ENCODE peak calls at places on chromosomes 4 and X, in ten cellular contexts. M is K562, L is transverse colon, H is SK-N-SH, F is breast epithelium, C is endothelial cell of umbilical vein, V is sigmoid colon, W is H1, A is suprapubic skin, Z is upper lobe of left lung. B is an unnamed sample. For H3K9me3, the result is how much of the 10 kb centered on the place peaks cover.

GRCh38 chr4:3683744-3684421 is 82.3 kb upstream of the ADRA2C start:
- DNase-seq in L (no peak), F (no peak), H (no peak), V (peak), C (no peak), W (no peak), A (peak), Z (no peak), M (no peak), B (peak)

GRCh38 chr4:166073783-166074182 is 200.7 kb downstream of the TLL1 start:
- DNase-seq in Z (no peak), F (no peak), A (no peak), V (no peak), C (no peak), L (no peak), W (no peak), H (no peak), M (no peak), B (no peak)

GRCh38 chr4:4820264-4820663 is 39.2 kb upstream of the MSX1 start:
- DNase-seq in L (no peak), A (no peak), V (no peak), H (peak), Z (no peak), M (no peak), C (no peak), W (no peak), F (no peak), B (no peak)

GRCh38 chr4:3342182-3342854 is 49.5 kb downstream of the RGS12 start:
- DNase-seq in H (no peak), C (peak), L (no peak), W (no peak), A (no peak), M (no peak), F (peak), V (no peak), Z (no peak), B (no peak)

GRCh38 chrX:50067435-50068292 is 133.1 kb downstream of the AKAP4 start:
- DNase-seq in C (peak), Z (peak), L (peak), H (peak), W (peak), V (no peak), A (no peak), M (no peak), F (no peak), B (no peak)

GRCh38 chr4:142168181-142168580 is 531.8 kb downstream of the IL15 start:
- DNase-seq in Z (no peak), C (no peak), H (no peak), F (no peak), M (no peak), W (no peak), A (no peak), L (no peak), V (no peak), B (no peak)

GRCh38 chr4:183099537-183100297 is 660 bp downstream of the WWC2 start:
- DNase-seq in A (peak), M (peak), V (peak), W (no peak), F (no peak), Z (peak), C (peak), H (no peak), L (no peak), B (peak)

GRCh38 chr4:101127176-101127790 is 220.0 kb downstream of the PPP3CA start:
- DNase-seq in H (no peak), Z (no peak), W (no peak), A (no peak), V (no peak), L (no peak), C (no peak), M (no peak), F (no peak), B (no peak)

GRCh38 chr4:105859233-105859632 is 36.0 kb upstream of the NPNT start:
- DNase-seq in A (no peak), L (no peak), F (no peak), V (no peak), W (no peak), C (peak), H (no peak), M (no peak), Z (no peak), B (no peak)

GRCh38 chr4:117900832-117901231 is 133.5 kb upstream of the NDST3 start:
- DNase-seq in C (no peak), F (no peak), M (no peak), L (no peak), Z (no peak), V (no peak), A (no peak), H (no peak), W (no peak), B (no peak)

GRCh38 chr4:105257817-105258495 is 111.3 kb downstream of the TET2 start:
- DNase-seq in H (no peak), F (no peak), A (no peak), L (no peak), V (no peak), Z (no peak), C (no peak), W (no peak), M (no peak), B (no peak)

GRCh38 chr4:8532245-8532781 is 47.9 kb upstream of the GPR78 start:
- DNase-seq in L (no peak), F (no peak), V (no peak), C (no peak), W (no peak), Z (no peak), A (no peak), M (no peak), H (no peak), B (no peak)

GRCh38 chr4:89469512-89469911 is 161.9 kb upstream of the GPRIN3 start:
- DNase-seq in V (no peak), A (no peak), H (no peak), W (no peak), F (no peak), Z (no peak), L (no peak), C (no peak), M (no peak), B (no peak)

GRCh38 chr4:83075696-83076095 is 38.8 kb downstream of the PLAC8 start:
- DNase-seq in F (no peak), M (no peak), W (no peak), Z (no peak), V (no peak), H (no peak), A (no peak), C (peak), L (no peak), B (no peak)

GRCh38 chr4:23333556-23333945 is 556.3 kb downstream of the PPARGC1A start:
- DNase-seq in M (no peak), V (no peak), H (no peak), Z (no peak), W (no peak), C (no peak), L (no peak), F (no peak), A (no peak), B (no peak)

DNA sequence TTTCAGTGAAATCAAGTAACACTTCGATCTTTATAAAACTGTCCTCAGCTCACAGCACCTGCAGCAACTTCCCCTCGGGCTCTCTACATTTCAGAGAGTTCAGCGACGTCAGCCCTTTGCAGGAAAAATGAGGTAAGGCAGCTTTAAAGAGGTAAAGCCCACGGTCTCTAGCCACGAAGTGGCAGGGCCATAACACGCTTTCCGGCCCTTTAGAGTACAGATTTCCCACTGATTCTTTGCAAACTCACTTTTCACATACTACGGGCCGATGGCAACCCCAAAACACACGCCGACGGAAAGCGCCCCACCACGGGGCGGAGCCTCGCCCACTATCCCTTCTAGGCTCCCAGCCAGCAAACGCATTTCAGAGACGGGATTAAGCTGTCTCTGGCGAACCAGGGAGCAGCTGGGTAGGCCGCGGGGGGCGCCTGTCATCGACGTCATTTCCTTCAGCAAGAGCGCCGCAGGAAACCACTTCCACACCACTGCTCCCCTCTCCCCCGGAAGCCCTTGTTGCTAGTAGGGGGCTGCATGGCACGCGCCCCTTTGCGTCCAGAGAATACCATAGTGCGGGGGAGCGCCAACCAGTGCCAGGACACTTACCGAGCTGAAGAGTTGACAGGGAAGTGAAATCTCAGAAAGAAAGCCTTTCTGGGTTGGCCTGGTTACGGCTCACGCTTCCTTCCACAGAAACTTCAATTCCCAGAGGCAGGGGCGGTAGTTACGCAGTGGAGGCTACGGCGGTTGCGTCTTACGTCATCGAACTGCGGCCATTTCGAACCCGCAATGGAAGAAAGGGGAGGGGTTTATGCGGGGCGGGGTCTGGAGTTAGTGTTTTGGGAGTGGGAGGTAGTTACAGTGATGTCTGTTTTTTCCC is at the start of gene TRMT10A:
- DNase-seq in W (peak), C (peak), H (peak), A (peak), V (peak), L (peak), M (peak), Z (peak), F (peak), B (peak)
- TF ChIP-seq CTCF in W (no peak), C (no peak), H (peak), A (no peak), V (no peak), L (peak), M (no peak), Z (peak), F (peak), B (no peak)

DNA sequence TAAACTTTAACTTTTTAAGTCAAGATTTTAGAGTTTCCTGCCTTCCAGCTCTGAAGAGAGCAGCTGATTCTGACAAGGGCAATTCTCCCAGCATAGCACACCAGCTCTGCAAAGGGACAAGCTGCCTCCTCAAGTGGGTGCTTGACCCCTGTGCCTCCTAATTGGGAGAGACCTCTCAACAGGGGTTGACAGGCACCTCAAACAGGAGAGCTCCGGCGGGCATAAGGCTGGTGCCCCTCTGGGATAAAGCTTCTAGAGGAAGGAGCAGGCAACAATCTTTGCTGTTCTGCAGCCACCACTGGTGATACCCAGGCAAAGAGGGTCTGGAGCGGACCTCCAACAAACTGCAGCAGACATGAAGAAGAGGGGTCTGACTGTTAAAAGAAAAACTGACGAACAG is 872.9 kb upstream of the PCDH10 start:
- DNase-seq in L (no peak), M (no peak), H (no peak), A (no peak), F (no peak), W (no peak), C (no peak), Z (no peak), V (no peak), B (no peak)
- H3K9me3 ChIP-seq in L (under half), M (under half), H (under half), A (under half), F (under half), W (under half), C (under half), Z (under half), V (under half), B (under half)

GRCh38 chr4:128558896-128559669 is 250.4 kb upstream of the JADE1 start:
- DNase-seq in Z (no peak), C (peak), H (no peak), L (no peak), W (no peak), V (peak), A (no peak), M (no peak), F (peak), B (no peak)

GRCh38 chr4:128565054-128565453 is 244.4 kb upstream of the JADE1 start:
- DNase-seq in F (no peak), V (no peak), H (no peak), C (no peak), M (no peak), W (no peak), Z (no peak), A (no peak), L (no peak), B (no peak)

GRCh38 chr4:128556756-128557155 is 252.7 kb upstream of the JADE1 start:
- DNase-seq in H (no peak), L (no peak), C (no peak), A (no peak), W (no peak), V (no peak), Z (no peak), F (no peak), M (no peak), B (no peak)

GRCh38 chr4:128565565-128566186 is 243.8 kb upstream of the JADE1 start:
- DNase-seq in M (no peak), Z (peak), A (no peak), C (peak), H (peak), W (peak), L (peak), V (peak), F (no peak), B (no peak)

GRCh38 chr4:128560754-128561495 is 248.6 kb upstream of the JADE1 start:
- DNase-seq in L (no peak), F (no peak), V (no peak), W (no peak), C (no peak), A (no peak), Z (no peak), H (no peak), M (no peak), B (no peak)
- TF ChIP-seq POLR2AphosphoS5 in L (no peak), F (no peak), V (no peak), W (no peak), C (no peak), A (no peak), Z (no peak), H (no peak), M (no peak), B (no peak)

DNA sequence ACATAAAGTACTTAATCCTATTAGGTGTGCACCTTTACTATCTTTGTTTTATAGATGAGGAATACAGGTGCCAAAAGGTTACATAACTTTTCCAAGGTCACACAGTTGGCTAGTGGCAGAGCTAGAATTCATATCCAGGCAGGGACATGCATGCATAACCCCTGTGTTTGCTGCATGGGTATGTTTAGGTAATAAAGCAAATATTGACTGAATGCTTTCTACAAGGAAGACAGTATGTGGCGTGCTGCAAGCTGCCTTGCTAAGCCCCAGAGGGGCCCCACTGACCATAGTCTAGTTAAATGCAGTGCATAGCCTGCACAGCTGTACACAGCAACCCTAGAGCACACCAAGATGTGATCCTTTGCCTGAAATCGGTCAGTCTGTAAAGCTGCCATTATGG is 320.5 kb upstream of the IGFBP7 start:
- DNase-seq in F (no peak), M (no peak), L (no peak), W (no peak), A (no peak), H (no peak), C (no peak), Z (no peak), V (no peak), B (no peak)
- TF ChIP-seq CTCF in F (no peak), M (no peak), L (no peak), W (no peak), A (no peak), H (no peak), C (no peak), Z (no peak), V (no peak), B (no peak)

DNA sequence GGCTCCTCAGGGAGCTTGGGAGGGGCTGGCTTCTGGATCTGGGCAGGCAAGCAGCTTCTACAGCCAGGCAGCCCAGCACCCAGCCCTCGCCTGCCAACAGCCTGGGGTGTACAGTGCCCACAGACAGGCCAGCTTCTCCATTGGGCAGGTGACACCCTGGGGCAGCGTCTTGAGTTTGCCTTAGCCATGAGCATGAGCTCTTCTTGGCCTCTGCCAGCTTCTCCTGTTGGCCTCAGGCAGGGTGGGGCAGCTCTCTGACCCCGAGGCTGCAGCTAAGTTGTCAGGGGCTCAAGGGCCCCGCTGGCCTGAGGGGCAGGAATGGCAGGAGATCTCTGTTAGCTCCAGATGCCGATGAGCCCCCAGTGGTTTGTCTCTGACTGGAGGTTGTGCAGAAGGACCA is 7.8 kb upstream of the CNGA2 start:
- DNase-seq in V (no peak), M (no peak), W (no peak), H (no peak), C (no peak), A (peak), Z (no peak), L (no peak), F (no peak), B (no peak)
- H3K9me3 ChIP-seq in V (under half), M (under half), W (under half), H (under half), C (under half), A (under half), Z (under half), L (under half), F (under half), B (under half)

DNA sequence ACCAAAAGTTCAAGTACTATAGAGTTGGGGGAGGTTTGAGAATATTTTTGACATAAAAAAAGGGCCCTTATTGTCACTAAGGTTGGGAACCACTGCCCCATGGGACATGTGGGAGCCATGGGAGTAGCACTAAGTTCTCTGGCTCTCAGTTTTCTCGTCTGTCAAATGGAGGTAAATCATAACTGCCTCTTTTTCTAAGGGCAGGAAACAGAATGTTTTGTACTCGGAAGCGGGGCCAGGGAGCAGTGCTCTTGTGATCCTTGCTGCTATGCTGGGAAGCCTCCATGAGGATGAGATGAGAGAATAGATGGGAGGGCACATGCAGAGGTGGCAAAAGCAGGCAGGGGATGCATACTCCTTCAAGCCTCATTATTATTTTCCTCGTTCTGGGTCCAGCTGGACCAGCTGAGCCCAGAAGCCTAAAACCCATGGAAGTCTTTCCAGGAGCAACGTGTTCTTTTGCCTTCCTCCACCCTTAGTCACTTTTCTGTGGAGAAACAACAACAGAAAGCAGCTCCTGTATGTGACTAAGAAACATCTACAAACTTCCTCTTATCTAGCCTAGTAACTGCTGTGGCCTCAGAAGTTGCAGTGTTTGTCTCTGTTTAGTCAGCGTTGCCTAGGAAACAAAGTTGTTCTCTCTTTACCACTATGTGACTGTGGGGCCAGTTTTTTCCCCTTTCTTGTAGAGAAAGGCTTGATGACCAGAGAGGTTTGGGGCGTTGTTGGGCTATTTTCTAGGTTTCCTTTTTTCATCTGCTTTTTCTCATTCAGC is 64.8 kb downstream of the TSC22D3 start:
- DNase-seq in H (no peak), L (peak), F (peak), W (no peak), V (peak), A (peak), Z (peak), C (peak), M (peak), B (peak)
- TF ChIP-seq POLR2AphosphoS5 in H (no peak), L (peak), F (no peak), W (no peak), V (peak), A (no peak), Z (peak), C (no peak), M (no peak), B (peak)

GRCh38 chrX:2707334-2707760 is 16.3 kb downstream of the CD99 start:
- DNase-seq in W (peak), F (peak), C (peak), A (peak), M (no peak), Z (peak), L (peak), H (peak), V (peak), B (peak)
- TF ChIP-seq CTCF in W (no peak), F (no peak), C (no peak), A (no peak), M (no peak), Z (no peak), L (no peak), H (no peak), V (no peak), B (no peak)

GRCh38 chrX:136209016-136209738 is 42.0 kb downstream of the MAP7D3 start:
- DNase-seq in V (peak), Z (no peak), M (peak), H (peak), A (peak), F (no peak), C (peak), L (peak), W (no peak), B (no peak)
- H3K9me3 ChIP-seq in V (under half), Z (under half), M (under half), H (under half), A (under half), F (under half), C (under half), L (under half), W (under half), B (under half)

B was measured in spleen.